ENCODE peak calls at places on chromosomes 11 and 22, in seven cellular contexts. One of them, this sample, is unnamed.

GRCh38 chr22:30178180-30179126 is 68.1 kb downstream of the LIF start:
- DNase-seq in fibroblast of mammary gland: no peak
- DNase-seq in tibial nerve: no peak
- DNase-seq in GM20000: no peak
- DNase-seq in HFF-Myc: no peak
- DNase-seq in mucosa of descending colon: no peak
- DNase-seq in nephron progenitor cell: no peak
- DNase-seq in this sample: no peak

GRCh38 chr11:100546714-100547113 is 140.4 kb upstream of the ARHGAP42 start:
- DNase-seq in fibroblast of mammary gland: peak
- DNase-seq in tibial nerve: no peak
- DNase-seq in GM20000: no peak
- DNase-seq in HFF-Myc: no peak
- DNase-seq in mucosa of descending colon: no peak
- DNase-seq in nephron progenitor cell: no peak
- DNase-seq in this sample: no peak

GRCh38 chr11:6234314-6235031 is at the start of gene FHIP1B:
- DNase-seq in fibroblast of mammary gland: peak
- DNase-seq in tibial nerve: peak
- DNase-seq in GM20000: peak
- DNase-seq in HFF-Myc: peak
- DNase-seq in mucosa of descending colon: peak
- DNase-seq in nephron progenitor cell: peak
- DNase-seq in this sample: peak

GRCh38 chr22:26027341-26027740 is 141.9 kb upstream of the SEZ6L start:
- DNase-seq in fibroblast of mammary gland: no peak
- DNase-seq in tibial nerve: no peak
- DNase-seq in GM20000: no peak
- DNase-seq in HFF-Myc: no peak
- DNase-seq in mucosa of descending colon: no peak
- DNase-seq in nephron progenitor cell: no peak
- DNase-seq in this sample: no peak

GRCh38 chr22:46971141-46971775 is 208.8 kb downstream of the TBC1D22A start:
- DNase-seq in fibroblast of mammary gland: no peak
- DNase-seq in tibial nerve: peak
- DNase-seq in GM20000: no peak
- DNase-seq in HFF-Myc: no peak
- DNase-seq in mucosa of descending colon: no peak
- DNase-seq in nephron progenitor cell: peak
- DNase-seq in this sample: peak

GRCh38 chr11:120179071-120179672 is 31.7 kb upstream of the OAF start:
- DNase-seq in fibroblast of mammary gland: peak
- DNase-seq in tibial nerve: peak
- DNase-seq in GM20000: no peak
- DNase-seq in HFF-Myc: no peak
- DNase-seq in mucosa of descending colon: no peak
- DNase-seq in nephron progenitor cell: no peak
- DNase-seq in this sample: no peak

GRCh38 chr11:12179019-12179418 is 68.6 kb downstream of the MICAL2 start:
- DNase-seq in fibroblast of mammary gland: no peak
- DNase-seq in tibial nerve: no peak
- DNase-seq in GM20000: no peak
- DNase-seq in HFF-Myc: no peak
- DNase-seq in mucosa of descending colon: peak
- DNase-seq in nephron progenitor cell: no peak
- DNase-seq in this sample: no peak

GRCh38 chr11:57306941-57307598 is 17.7 kb downstream of the TNKS1BP1 start:
- DNase-seq in fibroblast of mammary gland: peak
- DNase-seq in tibial nerve: no peak
- DNase-seq in GM20000: no peak
- DNase-seq in HFF-Myc: no peak
- DNase-seq in mucosa of descending colon: no peak
- DNase-seq in nephron progenitor cell: no peak
- DNase-seq in this sample: no peak

GRCh38 chr11:5366856-5367255 is 15.5 kb downstream of the OR51B6 start:
- DNase-seq in fibroblast of mammary gland: no peak
- DNase-seq in tibial nerve: no peak
- DNase-seq in GM20000: no peak
- DNase-seq in HFF-Myc: no peak
- DNase-seq in mucosa of descending colon: no peak
- DNase-seq in nephron progenitor cell: no peak
- DNase-seq in this sample: no peak

GRCh38 chr11:19576054-19576453 is 136.6 kb upstream of the NAV2 start:
- DNase-seq in fibroblast of mammary gland: peak
- DNase-seq in tibial nerve: no peak
- DNase-seq in GM20000: no peak
- DNase-seq in HFF-Myc: no peak
- DNase-seq in mucosa of descending colon: no peak
- DNase-seq in nephron progenitor cell: no peak
- DNase-seq in this sample: no peak

GRCh38 chr11:113538801-113539200 is 63.6 kb upstream of the DRD2 start:
- DNase-seq in fibroblast of mammary gland: no peak
- DNase-seq in tibial nerve: no peak
- DNase-seq in GM20000: no peak
- DNase-seq in HFF-Myc: no peak
- DNase-seq in mucosa of descending colon: no peak
- DNase-seq in nephron progenitor cell: no peak
- DNase-seq in this sample: no peak

GRCh38 chr11:72643547-72643946 is 30.7 kb downstream of the PDE2A start:
- DNase-seq in fibroblast of mammary gland: peak
- DNase-seq in tibial nerve: no peak
- DNase-seq in GM20000: no peak
- DNase-seq in HFF-Myc: no peak
- DNase-seq in mucosa of descending colon: no peak
- DNase-seq in nephron progenitor cell: no peak
- DNase-seq in this sample: no peak

GRCh38 chr22:50705219-50705691 is 32.6 kb downstream of the SHANK3 start:
- DNase-seq in fibroblast of mammary gland: peak
- DNase-seq in tibial nerve: peak
- DNase-seq in GM20000: no peak
- DNase-seq in HFF-Myc: peak
- DNase-seq in mucosa of descending colon: peak
- DNase-seq in nephron progenitor cell: peak
- DNase-seq in this sample: peak

GRCh38 chr11:115528217-115528616 is 24.0 kb upstream of the CADM1 start:
- DNase-seq in fibroblast of mammary gland: no peak
- DNase-seq in tibial nerve: no peak
- DNase-seq in GM20000: no peak
- DNase-seq in HFF-Myc: no peak
- DNase-seq in mucosa of descending colon: no peak
- DNase-seq in nephron progenitor cell: no peak
- DNase-seq in this sample: peak

GRCh38 chr22:28019881-28020861 is 101.1 kb upstream of the PITPNB start:
- DNase-seq in fibroblast of mammary gland: peak
- DNase-seq in tibial nerve: peak
- DNase-seq in GM20000: peak
- DNase-seq in HFF-Myc: no peak
- DNase-seq in mucosa of descending colon: no peak
- DNase-seq in nephron progenitor cell: peak
- DNase-seq in this sample: peak

GRCh38 chr22:31844941-31845340 is 91.1 kb downstream of the DEPDC5 start:
- DNase-seq in fibroblast of mammary gland: no peak
- DNase-seq in tibial nerve: no peak
- DNase-seq in GM20000: no peak
- DNase-seq in HFF-Myc: no peak
- DNase-seq in mucosa of descending colon: no peak
- DNase-seq in nephron progenitor cell: no peak
- DNase-seq in this sample: no peak

GRCh38 chr11:66002648-66003225 is 434 bp downstream of the BANF1 start:
- DNase-seq in fibroblast of mammary gland: peak
- DNase-seq in tibial nerve: peak
- DNase-seq in GM20000: peak
- DNase-seq in HFF-Myc: no peak
- DNase-seq in mucosa of descending colon: no peak
- DNase-seq in nephron progenitor cell: no peak
- DNase-seq in this sample: no peak

GRCh38 chr22:35528967-35529366 is 11.7 kb upstream of the RASD2 start:
- DNase-seq in fibroblast of mammary gland: peak
- DNase-seq in tibial nerve: no peak
- DNase-seq in GM20000: no peak
- DNase-seq in HFF-Myc: no peak
- DNase-seq in mucosa of descending colon: no peak
- DNase-seq in nephron progenitor cell: no peak
- DNase-seq in this sample: no peak

GRCh38 chr22:42347281-42347824 is 76.9 kb upstream of the TCF20 start:
- DNase-seq in fibroblast of mammary gland: no peak
- DNase-seq in tibial nerve: no peak
- DNase-seq in GM20000: no peak
- DNase-seq in HFF-Myc: no peak
- DNase-seq in mucosa of descending colon: no peak
- DNase-seq in nephron progenitor cell: peak
- DNase-seq in this sample: no peak

GRCh38 chr22:36790648-36791047 is 14.7 kb upstream of the IFT27 start:
- DNase-seq in fibroblast of mammary gland: no peak
- DNase-seq in tibial nerve: no peak
- DNase-seq in GM20000: peak
- DNase-seq in HFF-Myc: no peak
- DNase-seq in mucosa of descending colon: no peak
- DNase-seq in nephron progenitor cell: no peak
- DNase-seq in this sample: no peak

GRCh38 chr11:119585038-119585666 is 143.8 kb downstream of the NECTIN1 start:
- DNase-seq in fibroblast of mammary gland: no peak
- DNase-seq in tibial nerve: no peak
- DNase-seq in GM20000: no peak
- DNase-seq in HFF-Myc: no peak
- DNase-seq in mucosa of descending colon: no peak
- DNase-seq in nephron progenitor cell: peak
- DNase-seq in this sample: no peak

GRCh38 chr11:106421673-106422292 is 344.3 kb downstream of the AASDHPPT start:
- DNase-seq in fibroblast of mammary gland: no peak
- DNase-seq in tibial nerve: no peak
- DNase-seq in GM20000: no peak
- DNase-seq in HFF-Myc: no peak
- DNase-seq in mucosa of descending colon: no peak
- DNase-seq in nephron progenitor cell: no peak
- DNase-seq in this sample: no peak

GRCh38 chr11:8038811-8039529 is 42.0 kb upstream of the TUB start:
- DNase-seq in fibroblast of mammary gland: no peak
- DNase-seq in tibial nerve: no peak
- DNase-seq in GM20000: no peak
- DNase-seq in HFF-Myc: no peak
- DNase-seq in mucosa of descending colon: no peak
- DNase-seq in nephron progenitor cell: no peak
- DNase-seq in this sample: no peak

GRCh38 chr11:126488591-126489370 is 133.3 kb downstream of the ST3GAL4 start:
- DNase-seq in fibroblast of mammary gland: no peak
- DNase-seq in tibial nerve: no peak
- DNase-seq in GM20000: no peak
- DNase-seq in HFF-Myc: no peak
- DNase-seq in mucosa of descending colon: no peak
- DNase-seq in nephron progenitor cell: no peak
- DNase-seq in this sample: peak
- TF ChIP-seq CTCF in fibroblast of mammary gland: no peak
- TF ChIP-seq CTCF in tibial nerve: no peak
- TF ChIP-seq CTCF in GM20000: no peak
- TF ChIP-seq CTCF in HFF-Myc: no peak
- TF ChIP-seq CTCF in mucosa of descending colon: no peak
- TF ChIP-seq CTCF in nephron progenitor cell: no peak
- TF ChIP-seq CTCF in this sample: no peak

GRCh38 chr11:36400768-36401455 is 104.8 kb downstream of the PRR5L start:
- DNase-seq in fibroblast of mammary gland: no peak
- DNase-seq in tibial nerve: no peak
- DNase-seq in GM20000: no peak
- DNase-seq in HFF-Myc: no peak
- DNase-seq in mucosa of descending colon: peak
- DNase-seq in nephron progenitor cell: no peak
- DNase-seq in this sample: no peak
- TF ChIP-seq CTCF in fibroblast of mammary gland: no peak
- TF ChIP-seq CTCF in tibial nerve: no peak
- TF ChIP-seq CTCF in GM20000: no peak
- TF ChIP-seq CTCF in HFF-Myc: no peak
- TF ChIP-seq CTCF in mucosa of descending colon: no peak
- TF ChIP-seq CTCF in nephron progenitor cell: no peak
- TF ChIP-seq CTCF in this sample: no peak

GRCh38 chr22:48060266-48060665 is 1297.8 kb downstream of the TBC1D22A start:
- DNase-seq in fibroblast of mammary gland: no peak
- DNase-seq in tibial nerve: no peak
- DNase-seq in GM20000: no peak
- DNase-seq in HFF-Myc: no peak
- DNase-seq in mucosa of descending colon: no peak
- DNase-seq in nephron progenitor cell: no peak
- DNase-seq in this sample: no peak
- TF ChIP-seq CTCF in fibroblast of mammary gland: no peak
- TF ChIP-seq CTCF in tibial nerve: no peak
- TF ChIP-seq CTCF in GM20000: no peak
- TF ChIP-seq CTCF in HFF-Myc: no peak
- TF ChIP-seq CTCF in mucosa of descending colon: no peak
- TF ChIP-seq CTCF in nephron progenitor cell: no peak
- TF ChIP-seq CTCF in this sample: no peak

GRCh38 chr11:70460111-70460510 is 61.8 kb downstream of the CTTN start:
- DNase-seq in fibroblast of mammary gland: no peak
- DNase-seq in tibial nerve: no peak
- DNase-seq in GM20000: no peak
- DNase-seq in HFF-Myc: no peak
- DNase-seq in mucosa of descending colon: no peak
- DNase-seq in nephron progenitor cell: no peak
- DNase-seq in this sample: no peak
- TF ChIP-seq CTCF in fibroblast of mammary gland: no peak
- TF ChIP-seq CTCF in tibial nerve: no peak
- TF ChIP-seq CTCF in GM20000: no peak
- TF ChIP-seq CTCF in HFF-Myc: no peak
- TF ChIP-seq CTCF in mucosa of descending colon: no peak
- TF ChIP-seq CTCF in nephron progenitor cell: no peak
- TF ChIP-seq CTCF in this sample: no peak

GRCh38 chr11:77207618-77208313 is 79.7 kb downstream of the MYO7A start:
- DNase-seq in fibroblast of mammary gland: no peak
- DNase-seq in tibial nerve: peak
- DNase-seq in GM20000: no peak
- DNase-seq in HFF-Myc: no peak
- DNase-seq in mucosa of descending colon: no peak
- DNase-seq in nephron progenitor cell: no peak
- DNase-seq in this sample: no peak
- TF ChIP-seq CTCF in fibroblast of mammary gland: no peak
- TF ChIP-seq CTCF in tibial nerve: no peak
- TF ChIP-seq CTCF in GM20000: no peak
- TF ChIP-seq CTCF in HFF-Myc: no peak
- TF ChIP-seq CTCF in mucosa of descending colon: no peak
- TF ChIP-seq CTCF in nephron progenitor cell: no peak
- TF ChIP-seq CTCF in this sample: no peak

GRCh38 chr22:48576333-48577013 is 1251.2 kb downstream of the BRD1 start:
- DNase-seq in fibroblast of mammary gland: no peak
- DNase-seq in tibial nerve: no peak
- DNase-seq in GM20000: peak
- DNase-seq in HFF-Myc: no peak
- DNase-seq in mucosa of descending colon: peak
- DNase-seq in nephron progenitor cell: peak
- DNase-seq in this sample: peak
- TF ChIP-seq CTCF in fibroblast of mammary gland: no peak
- TF ChIP-seq CTCF in tibial nerve: peak
- TF ChIP-seq CTCF in GM20000: no peak
- TF ChIP-seq CTCF in HFF-Myc: peak
- TF ChIP-seq CTCF in mucosa of descending colon: no peak
- TF ChIP-seq CTCF in nephron progenitor cell: peak
- TF ChIP-seq CTCF in this sample: peak

This sample was measured in heart left ventricle.